ENCODE peak calls at places on chromosome 19, in five cellular contexts. One of them, this sample, is unnamed.

GRCh38 chr19:21566073-21566472 is 60.7 kb downstream of the ZNF429 start:
- DNase-seq in dorsolateral prefrontal cortex: no peak
- DNase-seq in tibial nerve: no peak
- DNase-seq in heart right ventricle: no peak
- DNase-seq in tibial artery: no peak
- DNase-seq in this sample: no peak

GRCh38 chr19:44356383-44357111 is at the start of gene ZNF112:
- DNase-seq in dorsolateral prefrontal cortex: peak
- DNase-seq in tibial nerve: peak
- DNase-seq in heart right ventricle: peak
- DNase-seq in tibial artery: peak
- DNase-seq in this sample: peak

GRCh38 chr19:31528261-31528660 is 179.0 kb upstream of the TSHZ3 start:
- DNase-seq in dorsolateral prefrontal cortex: no peak
- DNase-seq in tibial nerve: no peak
- DNase-seq in heart right ventricle: no peak
- DNase-seq in tibial artery: no peak
- DNase-seq in this sample: no peak

GRCh38 chr19:33535176-33535575 is 13.6 kb upstream of the PEPD start:
- DNase-seq in dorsolateral prefrontal cortex: no peak
- DNase-seq in tibial nerve: no peak
- DNase-seq in heart right ventricle: no peak
- DNase-seq in tibial artery: no peak
- DNase-seq in this sample: no peak

GRCh38 chr19:39865186-39865585 is 19.0 kb upstream of the FBL start:
- DNase-seq in dorsolateral prefrontal cortex: no peak
- DNase-seq in tibial nerve: no peak
- DNase-seq in heart right ventricle: no peak
- DNase-seq in tibial artery: no peak
- DNase-seq in this sample: no peak

GRCh38 chr19:40717325-40717879 is 490 bp downstream of the ITPKC start:
- DNase-seq in dorsolateral prefrontal cortex: no peak
- DNase-seq in tibial nerve: no peak
- DNase-seq in heart right ventricle: no peak
- DNase-seq in tibial artery: peak
- DNase-seq in this sample: no peak

GRCh38 chr19:844300-844971 is 3.6 kb downstream of the PRTN3 start:
- DNase-seq in dorsolateral prefrontal cortex: no peak
- DNase-seq in tibial nerve: no peak
- DNase-seq in heart right ventricle: no peak
- DNase-seq in tibial artery: no peak
- DNase-seq in this sample: no peak

GRCh38 chr19:33988601-33989000 is 183.7 kb upstream of the LSM14A start:
- DNase-seq in dorsolateral prefrontal cortex: no peak
- DNase-seq in tibial nerve: no peak
- DNase-seq in heart right ventricle: no peak
- DNase-seq in tibial artery: no peak
- DNase-seq in this sample: no peak

GRCh38 chr19:17281391-17282304 is at the start of gene ANKLE1:
- DNase-seq in dorsolateral prefrontal cortex: no peak
- DNase-seq in tibial nerve: no peak
- DNase-seq in heart right ventricle: peak
- DNase-seq in tibial artery: no peak
- DNase-seq in this sample: peak

GRCh38 chr19:44113784-44114390 is 688 bp downstream of the ZNF225 start:
- DNase-seq in dorsolateral prefrontal cortex: no peak
- DNase-seq in tibial nerve: no peak
- DNase-seq in heart right ventricle: no peak
- DNase-seq in tibial artery: no peak
- DNase-seq in this sample: no peak

GRCh38 chr19:3606690-3607289 is at the start of gene TBXA2R:
- DNase-seq in dorsolateral prefrontal cortex: peak
- DNase-seq in tibial nerve: peak
- DNase-seq in heart right ventricle: peak
- DNase-seq in tibial artery: peak
- DNase-seq in this sample: peak

GRCh38 chr19:30362156-30362754 is 9.9 kb upstream of the ZNF536 start:
- DNase-seq in dorsolateral prefrontal cortex: no peak
- DNase-seq in tibial nerve: no peak
- DNase-seq in heart right ventricle: no peak
- DNase-seq in tibial artery: no peak
- DNase-seq in this sample: no peak

GRCh38 chr19:33794578-33795369 is 1.9 kb upstream of the KCTD15 start:
- DNase-seq in dorsolateral prefrontal cortex: no peak
- DNase-seq in tibial nerve: no peak
- DNase-seq in heart right ventricle: peak
- DNase-seq in tibial artery: no peak
- DNase-seq in this sample: no peak

GRCh38 chr19:23957660-23958281 is 43.1 kb downstream of the ZNF726 start:
- DNase-seq in dorsolateral prefrontal cortex: no peak
- DNase-seq in tibial nerve: no peak
- DNase-seq in heart right ventricle: no peak
- DNase-seq in tibial artery: no peak
- DNase-seq in this sample: no peak

GRCh38 chr19:50332264-50333038 is 3.3 kb upstream of the KCNC3 start:
- DNase-seq in dorsolateral prefrontal cortex: no peak
- DNase-seq in tibial nerve: no peak
- DNase-seq in heart right ventricle: no peak
- DNase-seq in tibial artery: no peak
- DNase-seq in this sample: no peak
- H3K27ac ChIP-seq in dorsolateral prefrontal cortex: peak
- H3K27ac ChIP-seq in tibial nerve: no peak
- H3K27ac ChIP-seq in heart right ventricle: peak
- H3K27ac ChIP-seq in tibial artery: no peak
- H3K27ac ChIP-seq in this sample: peak

GRCh38 chr19:52941941-52942370 is 18.7 kb upstream of the ZNF888 start:
- DNase-seq in dorsolateral prefrontal cortex: no peak
- DNase-seq in tibial nerve: no peak
- DNase-seq in heart right ventricle: peak
- DNase-seq in tibial artery: peak
- DNase-seq in this sample: peak

GRCh38 chr19:52945652-52946321 is 16.9 kb downstream of the ZNF816 start:
- DNase-seq in dorsolateral prefrontal cortex: no peak
- DNase-seq in tibial nerve: no peak
- DNase-seq in heart right ventricle: no peak
- DNase-seq in tibial artery: no peak
- DNase-seq in this sample: no peak

GRCh38 chr19:52943134-52943883 is 19.4 kb downstream of the ZNF816 start:
- DNase-seq in dorsolateral prefrontal cortex: no peak
- DNase-seq in tibial nerve: no peak
- DNase-seq in heart right ventricle: no peak
- DNase-seq in tibial artery: no peak
- DNase-seq in this sample: no peak

GRCh38 chr19:52942371-52943133 is 19.3 kb upstream of the ZNF888 start:
- DNase-seq in dorsolateral prefrontal cortex: peak
- DNase-seq in tibial nerve: peak
- DNase-seq in heart right ventricle: peak
- DNase-seq in tibial artery: peak
- DNase-seq in this sample: no peak

GRCh38 chr19:52943884-52944643 is 18.6 kb downstream of the ZNF816 start:
- DNase-seq in dorsolateral prefrontal cortex: no peak
- DNase-seq in tibial nerve: no peak
- DNase-seq in heart right ventricle: no peak
- DNase-seq in tibial artery: no peak
- DNase-seq in this sample: no peak
- H3K27ac ChIP-seq in dorsolateral prefrontal cortex: no peak
- H3K27ac ChIP-seq in tibial nerve: no peak
- H3K27ac ChIP-seq in heart right ventricle: no peak
- H3K27ac ChIP-seq in tibial artery: no peak
- H3K27ac ChIP-seq in this sample: no peak

DNA sequence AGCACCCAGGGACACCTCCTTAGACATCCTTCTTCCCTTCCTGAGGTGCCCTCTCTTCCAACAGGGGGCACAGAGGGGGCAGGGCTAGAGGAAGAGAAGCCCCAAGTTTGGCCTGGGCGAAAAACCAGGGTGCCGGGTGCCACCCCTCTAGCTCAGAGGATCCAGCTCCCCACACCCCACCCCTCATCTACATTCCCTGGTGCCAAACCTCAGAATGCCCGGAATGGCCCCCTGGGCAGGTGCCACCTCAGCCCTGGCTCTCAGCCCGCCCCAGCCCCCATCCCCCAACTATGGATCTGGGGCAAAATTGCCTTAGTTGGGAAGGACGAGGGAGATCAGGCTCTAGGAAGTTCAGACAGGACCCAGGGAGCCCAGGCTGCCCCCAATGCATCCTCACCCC is 2.0 kb downstream of the CNN1 start:
- DNase-seq in dorsolateral prefrontal cortex: no peak
- DNase-seq in tibial nerve: no peak
- DNase-seq in heart right ventricle: no peak
- DNase-seq in tibial artery: no peak
- DNase-seq in this sample: no peak
- H3K27ac ChIP-seq in dorsolateral prefrontal cortex: no peak
- H3K27ac ChIP-seq in tibial nerve: no peak
- H3K27ac ChIP-seq in heart right ventricle: no peak
- H3K27ac ChIP-seq in tibial artery: peak
- H3K27ac ChIP-seq in this sample: no peak

GRCh38 chr19:2529473-2529918 is 53.6 kb downstream of the GADD45B start:
- DNase-seq in dorsolateral prefrontal cortex: no peak
- DNase-seq in tibial nerve: no peak
- DNase-seq in heart right ventricle: no peak
- DNase-seq in tibial artery: no peak
- DNase-seq in this sample: no peak
- H3K27ac ChIP-seq in dorsolateral prefrontal cortex: peak
- H3K27ac ChIP-seq in tibial nerve: no peak
- H3K27ac ChIP-seq in heart right ventricle: no peak
- H3K27ac ChIP-seq in tibial artery: no peak
- H3K27ac ChIP-seq in this sample: no peak

GRCh38 chr19:42123765-42124164 is 8.5 kb downstream of the POU2F2 start:
- DNase-seq in dorsolateral prefrontal cortex: no peak
- DNase-seq in tibial nerve: no peak
- DNase-seq in heart right ventricle: no peak
- DNase-seq in tibial artery: no peak
- DNase-seq in this sample: no peak

GRCh38 chr19:42122691-42123607 is 9.3 kb downstream of the POU2F2 start:
- DNase-seq in dorsolateral prefrontal cortex: no peak
- DNase-seq in tibial nerve: no peak
- DNase-seq in heart right ventricle: no peak
- DNase-seq in tibial artery: no peak
- DNase-seq in this sample: no peak

GRCh38 chr19:42121036-42121621 is 11.1 kb downstream of the POU2F2 start:
- DNase-seq in dorsolateral prefrontal cortex: no peak
- DNase-seq in tibial nerve: no peak
- DNase-seq in heart right ventricle: no peak
- DNase-seq in tibial artery: no peak
- DNase-seq in this sample: no peak

GRCh38 chr19:42121666-42122069 is 10.6 kb downstream of the POU2F2 start:
- DNase-seq in dorsolateral prefrontal cortex: no peak
- DNase-seq in tibial nerve: no peak
- DNase-seq in heart right ventricle: peak
- DNase-seq in tibial artery: peak
- DNase-seq in this sample: peak

DNA sequence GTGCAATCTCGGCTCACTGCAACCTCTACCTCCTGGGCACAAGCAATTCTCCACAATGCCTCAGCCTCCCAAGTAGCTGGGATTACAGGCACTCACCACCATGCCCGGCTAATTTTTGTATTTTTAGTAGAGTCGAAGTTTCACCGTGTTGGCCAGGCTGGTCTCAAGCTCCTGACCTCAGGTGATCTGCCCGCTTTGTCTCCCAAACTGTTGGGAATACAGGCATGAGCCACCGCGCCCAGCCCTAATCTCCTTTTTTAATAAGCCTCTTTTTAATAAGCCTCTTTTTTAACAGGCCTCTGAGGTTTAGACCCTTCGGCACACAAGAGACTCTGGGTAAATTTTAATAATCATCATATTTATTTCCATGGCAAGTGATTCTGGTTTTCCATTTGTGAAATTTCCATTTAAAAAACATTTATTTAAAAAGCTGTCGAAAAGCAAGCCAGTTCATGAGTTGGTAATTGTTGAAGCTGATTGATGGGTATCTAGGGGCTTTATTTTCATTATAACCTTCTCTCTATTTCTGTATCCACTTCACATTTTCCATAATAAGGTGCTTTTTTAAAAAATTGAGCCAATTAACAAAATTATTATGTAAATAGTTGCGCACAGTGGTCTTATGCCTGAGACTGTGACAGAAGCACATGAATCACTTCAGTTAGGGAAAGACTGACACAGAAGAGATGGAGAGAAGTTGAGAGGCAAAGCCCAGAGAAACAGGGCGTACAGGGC is 11.8 kb downstream of the POU2F2 start:
- DNase-seq in dorsolateral prefrontal cortex: no peak
- DNase-seq in tibial nerve: no peak
- DNase-seq in heart right ventricle: no peak
- DNase-seq in tibial artery: no peak
- DNase-seq in this sample: no peak
- H3K27ac ChIP-seq in dorsolateral prefrontal cortex: no peak
- H3K27ac ChIP-seq in tibial nerve: no peak
- H3K27ac ChIP-seq in heart right ventricle: no peak
- H3K27ac ChIP-seq in tibial artery: no peak
- H3K27ac ChIP-seq in this sample: no peak

DNA sequence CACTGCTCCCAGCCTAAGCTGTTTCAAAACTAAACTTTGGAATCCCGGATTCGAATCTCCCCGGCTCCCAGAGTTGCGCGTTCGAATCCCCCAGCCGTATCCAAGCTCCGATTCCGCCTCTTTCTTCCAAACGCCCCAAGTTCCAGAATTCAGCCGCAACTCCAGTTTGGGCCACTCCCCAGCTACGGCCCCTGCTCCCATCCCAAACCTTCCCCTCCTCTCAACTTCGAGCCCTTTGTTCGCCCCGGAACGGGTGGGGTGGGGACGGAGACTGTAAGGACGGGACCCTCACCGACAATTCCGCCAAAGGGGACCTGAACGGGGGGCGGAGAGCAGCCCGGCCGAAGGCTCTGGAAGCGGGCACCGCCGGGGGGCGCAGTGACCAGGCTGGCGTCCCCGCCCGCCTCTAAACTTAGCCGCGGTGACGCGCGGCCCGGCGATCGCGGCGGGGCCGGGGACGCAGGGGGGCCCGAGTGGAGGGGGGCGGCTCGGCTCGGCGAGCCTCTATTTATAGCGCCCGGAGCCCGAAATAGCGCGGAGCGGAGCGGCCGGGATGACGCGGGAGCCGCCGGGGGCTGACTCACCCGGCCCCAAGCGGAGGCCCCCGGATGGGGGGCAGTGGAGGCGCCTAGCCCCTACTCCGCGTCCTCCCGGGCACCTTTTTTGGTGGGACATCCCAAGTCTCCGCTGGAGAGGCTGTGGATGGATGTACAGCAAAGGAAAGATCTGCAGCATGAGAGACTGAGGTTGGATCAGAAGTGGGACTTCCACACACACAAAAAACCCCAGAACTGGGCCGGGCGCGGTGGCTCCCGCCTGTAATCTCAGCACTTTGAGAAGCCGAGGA is 4.9 kb upstream of the ERCC1 start:
- DNase-seq in dorsolateral prefrontal cortex: no peak
- DNase-seq in tibial nerve: no peak
- DNase-seq in heart right ventricle: peak
- DNase-seq in tibial artery: peak
- DNase-seq in this sample: no peak
- H3K27ac ChIP-seq in dorsolateral prefrontal cortex: peak
- H3K27ac ChIP-seq in tibial nerve: peak
- H3K27ac ChIP-seq in heart right ventricle: peak
- H3K27ac ChIP-seq in tibial artery: peak
- H3K27ac ChIP-seq in this sample: no peak

This sample was measured in substantia nigra.